ENCODE peak calls at places on chromosomes 4 and X, in four cellular contexts. B is HepG2, O is GM12878, V is SK-N-SH. A is an unnamed sample.

GRCh38 chr4:52572936-52573485 is 86.1 kb downstream of the USP46 start:
- DNase-seq in B (no peak), O (no peak), V (no peak), A (no peak)

GRCh38 chr4:118363166-118363565 is 10.4 kb upstream of the PRSS12 start:
- DNase-seq in B (no peak), O (no peak), V (no peak), A (no peak)

GRCh38 chr4:28225005-28225404 is 1364.4 kb downstream of the STIM2 start:
- DNase-seq in B (no peak), O (no peak), V (no peak), A (no peak)

GRCh38 chrX:106952988-106953387 is 32.8 kb downstream of the CLDN2 start:
- DNase-seq in B (no peak), O (no peak), V (peak), A (no peak)

GRCh38 chrX:80550722-80551121 is 130.5 kb downstream of the TENT5D start:
- DNase-seq in B (peak), O (no peak), V (no peak), A (no peak)

GRCh38 chrX:65451663-65452062 is 82.9 kb downstream of the LAS1L start:
- DNase-seq in B (peak), O (no peak), V (peak), A (peak)

GRCh38 chrX:72045552-72046277 is 86.0 kb downstream of the RTL5 start:
- DNase-seq in B (no peak), O (no peak), V (peak), A (no peak)

GRCh38 chrX:41086627-41086932 is 1.3 kb downstream of the USP9X start:
- DNase-seq in B (no peak), O (no peak), V (no peak), A (no peak)

GRCh38 chr4:107930821-107931774 is at the start of gene CYP2U1:
- DNase-seq in B (peak), O (no peak), V (peak), A (peak)

GRCh38 chr4:80005863-80006262 is 67.2 kb downstream of the ANTXR2 start:
- DNase-seq in B (peak), O (no peak), V (no peak), A (no peak)

GRCh38 chrX:19097553-19097952 is 24.7 kb downstream of the ADGRG2 start:
- DNase-seq in B (no peak), O (no peak), V (no peak), A (no peak)

GRCh38 chrX:39309721-39310152 is 508.5 kb downstream of the MID1IP1 start:
- DNase-seq in B (no peak), O (no peak), V (peak), A (no peak)

GRCh38 chr4:157514711-157515110 is 294.2 kb downstream of the GRIA2 start:
- DNase-seq in B (peak), O (no peak), V (peak), A (no peak)

GRCh38 chrX:64885850-64886249 is 90.4 kb downstream of the ZC4H2 start:
- DNase-seq in B (no peak), O (no peak), V (peak), A (no peak)

GRCh38 chr4:82431026-82431745 is 796 bp downstream of the ENOPH1 start:
- DNase-seq in B (no peak), O (no peak), V (peak), A (peak)

GRCh38 chrX:17024896-17025295 is 78.4 kb downstream of the REPS2 start:
- DNase-seq in B (peak), O (no peak), V (peak), A (no peak)

GRCh38 chrX:29627833-29628232 is 587.5 kb upstream of the MAGEB2 start:
- DNase-seq in B (no peak), O (no peak), V (no peak), A (no peak)

GRCh38 chr4:41257257-41257900 is 651 bp downstream of the UCHL1 start:
- DNase-seq in B (no peak), O (no peak), V (peak), A (peak)

GRCh38 chr4:94453534-94453963 is 1.8 kb downstream of the PDLIM5 start:
- DNase-seq in B (peak), O (no peak), V (no peak), A (no peak)
- TF ChIP-seq TAF1 in B (no peak), O (no peak), V (no peak), A (no peak)

DNA sequence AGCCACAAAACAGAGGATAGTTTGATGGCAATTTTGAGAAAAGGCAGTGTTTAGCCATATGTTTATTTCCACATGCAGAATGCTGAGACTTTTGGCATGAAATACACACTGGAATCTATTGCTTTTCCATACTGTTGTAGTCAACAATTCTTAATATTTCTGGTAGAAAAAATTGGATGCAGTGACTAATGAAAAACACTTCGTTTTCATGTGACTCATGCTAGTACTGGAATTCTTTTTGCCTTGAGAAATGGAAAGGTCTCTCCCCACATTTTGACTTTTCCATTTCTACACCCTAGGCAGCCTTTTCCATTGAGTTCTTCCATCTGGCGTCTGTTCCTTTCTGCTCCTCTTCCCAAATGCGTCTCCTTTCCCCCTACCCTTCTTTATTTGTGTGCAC is 425.2 kb upstream of the FTHL17 start:
- DNase-seq in B (no peak), O (no peak), V (no peak), A (no peak)
- TF ChIP-seq TAF1 in B (no peak), O (no peak), V (no peak), A (no peak)

GRCh38 chr4:57059890-57060716 is 50.1 kb downstream of the IGFBP7 start:
- DNase-seq in B (no peak), O (no peak), V (no peak), A (no peak)

GRCh38 chr4:57051100-57051499 is 59.1 kb downstream of the IGFBP7 start:
- DNase-seq in B (no peak), O (no peak), V (no peak), A (no peak)

GRCh38 chr4:57051524-57051923 is 58.7 kb downstream of the IGFBP7 start:
- DNase-seq in B (no peak), O (no peak), V (no peak), A (no peak)

GRCh38 chr4:57053508-57053907 is 56.7 kb downstream of the IGFBP7 start:
- DNase-seq in B (no peak), O (no peak), V (no peak), A (no peak)

DNA sequence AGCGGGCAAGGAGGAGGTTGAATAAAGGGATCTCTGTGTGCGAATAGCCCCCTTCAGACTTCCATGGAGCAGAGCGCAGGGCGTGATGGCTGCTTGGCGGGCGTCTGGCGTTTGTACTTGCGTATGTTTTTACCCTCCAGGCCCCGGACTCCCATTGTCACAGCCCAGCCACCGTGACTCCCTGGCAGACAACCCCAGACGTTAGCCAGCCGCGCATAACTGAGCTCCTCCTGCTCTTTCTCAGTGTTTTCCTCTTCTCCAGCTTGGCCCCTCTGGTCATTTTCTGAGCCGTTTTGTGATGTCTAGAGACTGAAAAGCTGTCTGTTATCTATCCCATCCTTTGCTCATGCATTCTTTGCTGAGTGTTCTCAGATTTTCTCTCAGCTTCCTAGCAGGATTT is 54.3 kb downstream of the IGFBP7 start:
- DNase-seq in B (no peak), O (no peak), V (peak), A (no peak)
- TF ChIP-seq TAF1 in B (no peak), O (no peak), V (no peak), A (no peak)

DNA sequence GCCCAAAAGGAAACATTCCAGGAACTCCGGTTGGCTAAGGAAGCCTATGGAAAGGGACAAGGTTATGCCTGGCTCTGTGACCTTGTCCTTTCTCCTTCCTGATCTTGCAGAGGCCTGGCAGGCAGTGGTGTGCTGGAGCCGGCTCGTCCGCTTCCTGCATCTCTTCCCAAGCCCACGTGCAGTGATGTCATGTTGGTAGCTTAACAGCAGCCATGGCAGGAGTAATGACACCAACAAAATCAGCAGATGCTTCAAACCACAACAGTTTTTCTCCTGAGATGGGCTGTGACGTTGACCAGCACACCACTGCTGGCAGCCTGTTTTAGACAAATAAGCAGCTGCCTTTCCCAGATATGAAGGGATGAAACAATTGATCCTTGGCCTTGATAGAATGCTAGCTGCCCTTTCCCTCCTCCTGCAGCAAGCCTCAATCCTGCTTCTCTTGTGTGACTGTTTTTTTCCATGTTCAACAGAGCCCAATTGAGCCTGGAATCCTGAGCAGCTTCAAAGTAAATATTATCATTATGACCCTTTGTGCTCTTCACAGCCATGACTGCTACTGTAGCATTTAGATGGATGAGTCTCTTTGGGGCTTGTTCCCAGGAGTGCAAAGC is 23.4 kb downstream of the SEPTIN6 start:
- DNase-seq in B (peak), O (no peak), V (peak), A (no peak)
- TF ChIP-seq TAF1 in B (no peak), O (no peak), V (no peak), A (no peak)

DNA sequence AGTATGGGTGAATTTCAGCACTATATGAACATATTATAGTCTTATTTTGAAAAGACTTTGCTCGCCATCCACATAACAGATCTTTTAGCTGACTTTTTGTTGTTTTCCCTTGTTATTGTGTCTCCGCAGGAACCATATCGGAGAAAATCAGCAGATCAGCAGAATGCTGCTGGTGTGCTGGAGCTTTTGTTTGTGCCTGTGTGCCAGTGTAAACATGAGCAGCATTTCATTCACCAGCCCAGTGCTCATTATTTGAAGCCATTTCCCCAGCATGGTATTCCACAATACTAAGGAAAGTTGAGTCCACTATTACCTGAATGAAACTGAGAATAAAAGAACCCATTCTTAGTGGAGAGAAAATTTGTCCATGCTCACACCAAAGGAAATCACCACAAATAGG is 261.8 kb upstream of the ARX start:
- DNase-seq in B (no peak), O (no peak), V (no peak), A (no peak)
- TF ChIP-seq TAF1 in B (no peak), O (no peak), V (no peak), A (no peak)

DNA sequence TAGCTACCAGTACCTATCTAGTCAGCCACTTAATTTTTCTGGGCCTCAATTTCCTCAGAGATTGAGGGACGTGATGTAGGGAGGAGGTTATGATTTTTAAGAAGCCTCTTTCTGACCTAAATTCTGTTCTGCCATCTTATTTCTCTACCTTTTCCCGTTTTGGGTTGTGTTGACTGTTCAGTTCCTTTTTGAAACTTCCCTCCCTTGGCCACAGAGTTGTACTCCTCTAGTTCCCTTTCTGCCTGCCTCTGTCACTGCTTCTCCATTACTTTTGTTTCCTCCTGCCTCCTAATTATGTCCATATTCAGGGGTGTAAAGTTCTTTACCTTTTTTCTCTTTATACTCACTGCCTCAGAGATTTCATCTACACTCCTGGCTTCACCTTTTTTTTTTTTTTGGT is 25.4 kb downstream of the CLCN5 start:
- DNase-seq in B (no peak), O (no peak), V (no peak), A (no peak)
- TF ChIP-seq TAF1 in B (no peak), O (no peak), V (no peak), A (no peak)

A was measured in GM12891.